ENCODE peak calls at places on chromosomes 5 and 9, in ten cellular contexts. T is Calu3; M is brain pericyte; Y is activated CD8-positive, alpha-beta memory T cell treated with anti-CD3 and anti-CD28 coated beads, Interleukin-2, amount 10 ng/mL, durations not matched to agents 7 days and 5 days; U is frontal cortex; W is T-helper 9 cell; O is HuH-7; E is activated T-cell treated with anti-CD3 and anti-CD28 coated beads for 1 hour; I is T-helper 2 cell; S is RWPE1. N is an unnamed sample.

GRCh38 chr9:130112244-130113151 is 58.8 kb downstream of the GPR107 start:
- DNase-seq in U (no peak), E (no peak), S (no peak), Y (no peak), O (no peak), W (no peak), M (no peak), I (no peak), T (no peak), N (no peak)

GRCh38 chr9:90141723-90142122 is 500.9 kb downstream of the DIRAS2 start:
- DNase-seq in E (no peak), T (no peak), Y (no peak), W (no peak), M (no peak), O (no peak), S (peak), I (no peak), U (peak), N (no peak)

GRCh38 chr9:134695144-134695543 is 53.5 kb downstream of the COL5A1 start:
- DNase-seq in U (no peak), O (no peak), S (no peak), M (no peak), I (no peak), Y (no peak), E (no peak), W (no peak), T (no peak), N (no peak)

GRCh38 chr9:91192785-91193657 is 168.7 kb downstream of the AUH start:
- DNase-seq in Y (peak), S (peak), I (peak), U (peak), W (peak), E (no peak), O (peak), M (peak), T (peak), N (peak)

GRCh38 chr5:93191016-93191415 is 390.0 kb downstream of the NR2F1-AS1 start:
- DNase-seq in U (no peak), W (no peak), T (no peak), S (no peak), M (no peak), E (no peak), Y (no peak), O (no peak), I (no peak), N (no peak)

GRCh38 chr9:125241863-125242739 is 958 bp upstream of the HSPA5 start:
- DNase-seq in W (no peak), I (no peak), Y (no peak), O (peak), M (no peak), S (no peak), U (no peak), E (no peak), T (peak), N (no peak)

GRCh38 chr9:137691648-137692357 is 73.0 kb downstream of the EHMT1 start:
- DNase-seq in U (no peak), Y (no peak), I (no peak), T (no peak), E (no peak), S (no peak), O (no peak), W (no peak), M (no peak), N (no peak)

GRCh38 chr9:99356512-99356971 is 134.5 kb downstream of the SEC61B start:
- DNase-seq in W (no peak), O (no peak), E (no peak), M (no peak), U (no peak), I (no peak), S (no peak), Y (no peak), T (no peak), N (no peak)

GRCh38 chr5:69335341-69335975 is 2.9 kb upstream of the CCDC125 start:
- DNase-seq in T (no peak), U (no peak), M (no peak), I (no peak), O (no peak), S (no peak), E (no peak), W (no peak), Y (no peak), N (no peak)

GRCh38 chr9:94950733-94951590 is 224.5 kb downstream of the AOPEP start:
- DNase-seq in W (no peak), E (no peak), I (no peak), T (no peak), S (no peak), Y (no peak), M (no peak), U (no peak), O (no peak), N (no peak)

GRCh38 chr9:32334112-32334511 is 50.3 kb upstream of the ACO1 start:
- DNase-seq in E (no peak), M (no peak), T (no peak), S (no peak), Y (no peak), W (no peak), I (no peak), O (no peak), U (no peak), N (no peak)

GRCh38 chr9:124030969-124031451 is 19.4 kb downstream of the LHX2 start:
- DNase-seq in E (no peak), M (no peak), Y (no peak), O (no peak), S (no peak), U (no peak), T (no peak), I (no peak), W (no peak), N (no peak)

GRCh38 chr9:114501786-114502682 is 3.2 kb downstream of the WHRN start:
- DNase-seq in E (no peak), T (no peak), O (peak), Y (no peak), I (no peak), U (peak), M (no peak), W (no peak), S (peak), N (peak)

GRCh38 chr9:132591751-132592314 is 9.4 kb downstream of the BARHL1 start:
- DNase-seq in U (no peak), T (no peak), S (no peak), M (no peak), I (no peak), E (no peak), Y (no peak), O (no peak), W (no peak), N (no peak)

GRCh38 chr9:101453776-101454570 is 18.4 kb upstream of the ALDOB start:
- DNase-seq in U (no peak), Y (no peak), W (no peak), I (no peak), M (peak), E (no peak), T (no peak), S (no peak), O (no peak), N (no peak)

GRCh38 chr9:20707708-20708107 is 23.6 kb downstream of the FOCAD start:
- DNase-seq in W (no peak), O (no peak), T (no peak), Y (no peak), S (no peak), U (no peak), I (no peak), E (no peak), M (no peak), N (no peak)

GRCh38 chr5:180390441-180391190 is 37.5 kb upstream of the GFPT2 start:
- DNase-seq in O (no peak), M (no peak), U (no peak), I (no peak), T (no peak), W (no peak), Y (no peak), S (no peak), E (no peak), N (peak)

GRCh38 chr5:136066705-136067271 is 38.0 kb downstream of the TGFBI start:
- DNase-seq in O (no peak), Y (no peak), M (no peak), I (no peak), T (peak), E (no peak), S (no peak), W (no peak), U (no peak), N (no peak)